ENCODE peak calls at places on chromosomes 3 and 15, in five cellular contexts. One of them, this sample, is unnamed.

GRCh38 chr3:138945646-138946553 is 1.0 kb downstream of the FOXL2 start:
- DNase-seq in HepG2: no peak
- DNase-seq in GM12878: no peak
- DNase-seq in SK-N-SH: peak
- DNase-seq in K562: peak
- DNase-seq in this sample: peak

GRCh38 chr3:27680517-27681246 is 41.4 kb downstream of the EOMES start:
- DNase-seq in HepG2: peak
- DNase-seq in GM12878: no peak
- DNase-seq in SK-N-SH: no peak
- DNase-seq in K562: no peak
- DNase-seq in this sample: no peak

GRCh38 chr3:42497009-42497731 is 5.3 kb upstream of the VIPR1 start:
- DNase-seq in HepG2: peak
- DNase-seq in GM12878: no peak
- DNase-seq in SK-N-SH: no peak
- DNase-seq in K562: no peak
- DNase-seq in this sample: no peak

GRCh38 chr15:84981711-84982300 is at the start of gene PDE8A:
- DNase-seq in HepG2: no peak
- DNase-seq in GM12878: no peak
- DNase-seq in SK-N-SH: peak
- DNase-seq in K562: peak
- DNase-seq in this sample: peak

GRCh38 chr3:185325946-185326791 is 36.8 kb upstream of the MAP3K13 start:
- DNase-seq in HepG2: no peak
- DNase-seq in GM12878: no peak
- DNase-seq in SK-N-SH: no peak
- DNase-seq in K562: no peak
- DNase-seq in this sample: no peak

GRCh38 chr3:170949211-170949610 is 40.8 kb upstream of the EIF5A2 start:
- DNase-seq in HepG2: no peak
- DNase-seq in GM12878: no peak
- DNase-seq in SK-N-SH: no peak
- DNase-seq in K562: no peak
- DNase-seq in this sample: no peak

GRCh38 chr3:194984624-194985023 is 286.3 kb downstream of the XXYLT1 start:
- DNase-seq in HepG2: no peak
- DNase-seq in GM12878: no peak
- DNase-seq in SK-N-SH: no peak
- DNase-seq in K562: no peak
- DNase-seq in this sample: no peak

GRCh38 chr15:41511331-41512077 is 2.1 kb downstream of the LTK start:
- DNase-seq in HepG2: no peak
- DNase-seq in GM12878: no peak
- DNase-seq in SK-N-SH: no peak
- DNase-seq in K562: no peak
- DNase-seq in this sample: no peak

GRCh38 chr3:5972586-5972985 is 785.1 kb downstream of the EDEM1 start:
- DNase-seq in HepG2: no peak
- DNase-seq in GM12878: no peak
- DNase-seq in SK-N-SH: no peak
- DNase-seq in K562: no peak
- DNase-seq in this sample: no peak

GRCh38 chr3:77563012-77563411 is 523.1 kb downstream of the ROBO2 start:
- DNase-seq in HepG2: no peak
- DNase-seq in GM12878: no peak
- DNase-seq in SK-N-SH: no peak
- DNase-seq in K562: no peak
- DNase-seq in this sample: no peak

GRCh38 chr3:110327870-110328269 is 743.7 kb upstream of the NECTIN3 start:
- DNase-seq in HepG2: no peak
- DNase-seq in GM12878: no peak
- DNase-seq in SK-N-SH: no peak
- DNase-seq in K562: no peak
- DNase-seq in this sample: no peak

GRCh38 chr15:58346361-58346760 is 85.4 kb upstream of the LIPC start:
- DNase-seq in HepG2: no peak
- DNase-seq in GM12878: no peak
- DNase-seq in SK-N-SH: no peak
- DNase-seq in K562: no peak
- DNase-seq in this sample: no peak

GRCh38 chr15:38557855-38558713 is 6.5 kb downstream of the RASGRP1 start:
- DNase-seq in HepG2: no peak
- DNase-seq in GM12878: no peak
- DNase-seq in SK-N-SH: no peak
- DNase-seq in K562: no peak
- DNase-seq in this sample: no peak

GRCh38 chr3:122754867-122755835 is 38.5 kb downstream of the HSPBAP1 start:
- DNase-seq in HepG2: peak
- DNase-seq in GM12878: peak
- DNase-seq in SK-N-SH: peak
- DNase-seq in K562: peak
- DNase-seq in this sample: peak

GRCh38 chr3:52053307-52054304 is 2.8 kb downstream of the DUSP7 start:
- DNase-seq in HepG2: no peak
- DNase-seq in GM12878: peak
- DNase-seq in SK-N-SH: no peak
- DNase-seq in K562: peak
- DNase-seq in this sample: peak

GRCh38 chr3:14538451-14539088 is 1.6 kb downstream of the GRIP2 start:
- DNase-seq in HepG2: no peak
- DNase-seq in GM12878: no peak
- DNase-seq in SK-N-SH: no peak
- DNase-seq in K562: no peak
- DNase-seq in this sample: no peak

GRCh38 chr15:31223478-31224350 is 102.9 kb upstream of the KLF13 start:
- DNase-seq in HepG2: no peak
- DNase-seq in GM12878: no peak
- DNase-seq in SK-N-SH: no peak
- DNase-seq in K562: no peak
- DNase-seq in this sample: no peak

GRCh38 chr3:47017504-47018268 is 38.2 kb downstream of the NBEAL2 start:
- DNase-seq in HepG2: peak
- DNase-seq in GM12878: no peak
- DNase-seq in SK-N-SH: no peak
- DNase-seq in K562: no peak
- DNase-seq in this sample: peak

GRCh38 chr15:82178061-82178460 is 84.5 kb downstream of the EFL1 start:
- DNase-seq in HepG2: no peak
- DNase-seq in GM12878: no peak
- DNase-seq in SK-N-SH: no peak
- DNase-seq in K562: no peak
- DNase-seq in this sample: no peak

GRCh38 chr15:82173108-82173507 is 89.4 kb downstream of the EFL1 start:
- DNase-seq in HepG2: no peak
- DNase-seq in GM12878: no peak
- DNase-seq in SK-N-SH: no peak
- DNase-seq in K562: no peak
- DNase-seq in this sample: no peak

GRCh38 chr15:82174471-82174870 is 88.1 kb downstream of the EFL1 start:
- DNase-seq in HepG2: no peak
- DNase-seq in GM12878: no peak
- DNase-seq in SK-N-SH: no peak
- DNase-seq in K562: no peak
- DNase-seq in this sample: no peak

GRCh38 chr15:82176528-82176927 is 86.0 kb downstream of the EFL1 start:
- DNase-seq in HepG2: no peak
- DNase-seq in GM12878: no peak
- DNase-seq in SK-N-SH: no peak
- DNase-seq in K562: no peak
- DNase-seq in this sample: no peak

DNA sequence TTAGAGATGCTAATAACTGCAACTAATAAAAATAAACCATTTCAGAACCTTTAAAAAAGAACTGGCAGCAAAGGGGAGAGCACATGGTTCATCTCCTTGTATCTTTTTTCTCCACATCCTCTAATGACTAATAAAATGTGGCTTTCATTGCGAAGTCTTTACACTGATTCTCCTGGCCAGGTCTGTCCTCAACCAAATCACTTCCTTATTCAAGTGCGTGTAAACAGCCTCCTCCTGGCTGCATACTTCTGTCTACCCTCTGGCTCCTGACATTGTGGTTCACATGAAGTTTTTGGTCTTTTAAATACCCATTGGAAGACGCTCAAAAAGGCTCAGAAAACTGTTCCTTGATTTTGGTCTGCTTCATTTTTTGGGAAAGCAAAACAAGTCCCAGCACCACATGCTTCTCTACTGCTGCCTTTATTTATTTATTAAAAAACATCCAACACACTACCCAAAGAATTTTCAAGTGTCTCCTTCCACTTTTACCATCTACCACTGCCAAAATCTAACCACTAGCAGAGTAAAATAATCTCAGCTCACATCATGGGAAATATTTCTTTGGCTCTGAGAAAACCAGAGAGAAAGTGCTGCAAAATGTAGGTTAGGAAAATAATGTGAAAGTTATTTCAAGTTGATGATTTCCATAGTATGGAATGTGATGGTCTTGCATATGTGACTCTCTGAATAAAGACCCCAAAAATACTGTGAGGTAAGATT is 85.1 kb downstream of the EFL1 start:
- DNase-seq in HepG2: no peak
- DNase-seq in GM12878: no peak
- DNase-seq in SK-N-SH: no peak
- DNase-seq in K562: no peak
- DNase-seq in this sample: peak
- TF ChIP-seq GABPA in HepG2: no peak
- TF ChIP-seq GABPA in GM12878: no peak
- TF ChIP-seq GABPA in SK-N-SH: no peak
- TF ChIP-seq GABPA in K562: no peak
- TF ChIP-seq GABPA in this sample: no peak

DNA sequence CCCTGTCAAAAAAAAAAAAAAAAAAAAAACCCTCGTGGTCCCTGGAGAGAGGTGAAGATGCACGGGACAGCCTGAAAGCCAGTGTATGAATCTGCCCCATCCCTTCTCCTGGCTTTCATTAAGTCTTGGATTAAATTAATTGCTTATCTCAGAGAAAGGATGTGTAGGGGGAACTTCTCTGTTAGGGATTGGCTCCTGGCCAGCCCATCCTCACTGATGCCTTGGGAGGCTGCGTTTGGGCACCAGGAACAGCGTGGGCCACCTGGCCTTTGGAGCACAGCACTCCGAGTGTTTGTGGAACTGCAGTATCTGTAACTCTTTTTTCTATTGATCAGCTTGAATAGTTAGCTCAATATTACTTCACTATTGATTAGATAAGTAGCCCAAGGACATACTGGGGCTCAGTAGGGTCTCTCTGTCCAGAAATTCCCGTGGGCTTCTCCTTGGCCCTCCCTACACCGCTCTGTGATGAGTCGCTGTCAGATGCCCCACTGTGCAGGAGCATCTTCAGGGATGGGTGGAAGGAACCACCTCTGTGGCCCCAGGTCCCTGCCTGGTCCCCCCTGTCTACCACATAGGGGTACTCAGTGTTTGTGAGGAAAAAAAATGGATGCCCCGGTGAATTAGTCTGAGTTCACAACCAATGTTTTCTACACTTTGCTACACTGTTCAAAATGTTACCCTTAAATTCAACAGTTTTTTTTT is 2.0 kb downstream of the PXYLP1 start:
- DNase-seq in HepG2: no peak
- DNase-seq in GM12878: no peak
- DNase-seq in SK-N-SH: no peak
- DNase-seq in K562: no peak
- DNase-seq in this sample: no peak
- TF ChIP-seq REST in HepG2: no peak
- TF ChIP-seq REST in GM12878: no peak
- TF ChIP-seq REST in SK-N-SH: no peak
- TF ChIP-seq REST in K562: no peak
- TF ChIP-seq REST in this sample: no peak

GRCh38 chr15:35671197-35671596 is 125.2 kb upstream of the DPH6 start:
- DNase-seq in HepG2: no peak
- DNase-seq in GM12878: no peak
- DNase-seq in SK-N-SH: no peak
- DNase-seq in K562: no peak
- DNase-seq in this sample: no peak

GRCh38 chr15:35671981-35672380 is 126.0 kb upstream of the DPH6 start:
- DNase-seq in HepG2: no peak
- DNase-seq in GM12878: no peak
- DNase-seq in SK-N-SH: no peak
- DNase-seq in K562: no peak
- DNase-seq in this sample: no peak

GRCh38 chr15:35674873-35675781 is 129.2 kb upstream of the DPH6 start:
- DNase-seq in HepG2: no peak
- DNase-seq in GM12878: peak
- DNase-seq in SK-N-SH: peak
- DNase-seq in K562: peak
- DNase-seq in this sample: no peak

GRCh38 chr15:35669457-35670045 is 123.6 kb upstream of the DPH6 start:
- DNase-seq in HepG2: no peak
- DNase-seq in GM12878: no peak
- DNase-seq in SK-N-SH: no peak
- DNase-seq in K562: no peak
- DNase-seq in this sample: no peak

DNA sequence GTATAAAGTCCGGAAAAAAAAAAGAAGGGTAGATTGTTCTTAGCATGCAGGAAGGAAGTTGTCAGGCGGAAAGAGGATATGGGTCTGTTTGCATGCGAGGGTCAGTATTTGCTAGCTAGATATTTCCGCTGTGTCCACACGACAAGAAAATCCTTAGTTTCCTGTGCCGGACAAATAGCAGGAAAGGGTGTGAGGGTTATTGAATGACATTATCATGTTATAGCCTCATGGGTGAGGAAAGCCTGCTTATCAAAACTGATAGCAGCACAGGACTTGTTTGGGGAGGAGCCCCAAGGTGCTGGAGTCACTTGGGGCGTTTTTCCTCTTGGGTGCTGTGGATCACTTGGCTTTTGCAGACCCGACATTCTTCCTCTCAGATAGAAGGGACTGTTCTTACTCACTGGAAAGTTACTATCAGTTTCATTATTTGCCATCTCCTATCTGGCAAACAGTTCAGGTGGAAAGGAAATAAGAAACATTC is 127.2 kb upstream of the DPH6 start:
- DNase-seq in HepG2: peak
- DNase-seq in GM12878: no peak
- DNase-seq in SK-N-SH: no peak
- DNase-seq in K562: peak
- DNase-seq in this sample: no peak
- TF ChIP-seq POLR2AphosphoS5 in HepG2: no peak
- TF ChIP-seq POLR2AphosphoS5 in GM12878: no peak
- TF ChIP-seq POLR2AphosphoS5 in SK-N-SH: no peak
- TF ChIP-seq POLR2AphosphoS5 in K562: peak
- TF ChIP-seq POLR2AphosphoS5 in this sample: no peak

DNA sequence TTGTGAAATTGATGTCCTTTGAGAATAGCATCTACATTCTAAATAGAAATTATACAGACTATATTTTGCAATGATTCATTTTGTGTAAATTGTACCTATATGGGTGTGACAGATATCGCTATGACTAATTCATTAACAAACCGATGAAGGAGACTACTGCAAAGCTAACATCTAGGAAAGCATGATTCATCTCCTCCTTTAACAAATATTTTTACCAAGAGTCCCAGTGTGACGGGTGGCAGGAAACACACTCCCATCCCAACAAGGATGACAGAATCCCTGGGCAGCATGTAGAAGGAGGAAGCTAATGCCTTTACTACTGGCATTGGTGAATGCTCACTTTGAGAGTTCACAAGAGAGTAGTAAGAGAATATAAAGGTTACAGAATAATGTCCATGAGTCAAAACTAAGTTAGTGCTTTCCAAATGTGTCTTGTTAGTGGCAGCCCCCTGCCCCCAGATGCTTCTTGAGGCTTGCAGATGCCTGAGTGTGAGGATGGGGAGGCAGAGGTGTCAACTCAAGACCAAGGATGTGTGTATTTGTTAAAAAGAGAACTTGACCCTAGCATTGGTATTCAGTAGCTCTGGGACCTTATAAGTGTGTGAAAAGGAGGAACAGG is 180.6 kb downstream of the FMN1 start:
- DNase-seq in HepG2: no peak
- DNase-seq in GM12878: no peak
- DNase-seq in SK-N-SH: no peak
- DNase-seq in K562: no peak
- DNase-seq in this sample: no peak
- TF ChIP-seq GABPA in HepG2: no peak
- TF ChIP-seq GABPA in GM12878: no peak
- TF ChIP-seq GABPA in SK-N-SH: no peak
- TF ChIP-seq GABPA in K562: no peak
- TF ChIP-seq GABPA in this sample: no peak

This sample was measured in HL-60.